ENCODE peak calls at places on chromosomes 11 and 22, in ten cellular contexts. H is GM12865, S is Peyer's patch, L is mucosa of gallbladder, N is HuH-7.5, U is GM10248, V is EL, M is caudate nucleus, G is ureter, E is NCI-H1417. Y is an unnamed sample.

GRCh38 chr11:22624742-22625447 is 728 bp downstream of the FANCF start:
- DNase-seq in V (peak; percentile 55), G (peak; percentile 78), U (peak; percentile 57), S (peak; percentile 67), E (peak; percentile 94), N (peak; percentile 14), M (peak; percentile 68), L (peak; percentile 64), H (peak; percentile 88), Y (peak; percentile 84)

GRCh38 chr11:65651589-65652510 is 10.9 kb downstream of the RELA start:
- DNase-seq in S (no peak), U (no peak), H (no peak), N (no peak), L (peak; percentile 69), V (peak; percentile 43), E (no peak), M (no peak), G (peak; percentile 84), Y (peak; percentile 22)

GRCh38 chr11:45737056-45737455 is 67.9 kb upstream of the SLC35C1 start:
- DNase-seq in S (no peak), E (no peak), L (no peak), U (no peak), M (no peak), V (no peak), N (no peak), G (no peak), H (no peak), Y (no peak)

GRCh38 chr22:46063861-46064235 is 86.5 kb upstream of the PPARA start:
- DNase-seq in H (no peak), V (no peak), M (no peak), E (no peak), S (no peak), U (no peak), G (peak; percentile 30), L (no peak), N (no peak), Y (peak; percentile 52)

GRCh38 chr11:9527481-9528140 is 45.9 kb upstream of the WEE1 start:
- DNase-seq in L (peak; percentile 58), U (no peak), M (no peak), S (no peak), V (peak; percentile 69), H (no peak), N (no peak), E (no peak), G (no peak), Y (no peak)

GRCh38 chr22:30047364-30047738 is 32.9 kb upstream of the HORMAD2 start:
- DNase-seq in N (no peak), G (no peak), V (peak; percentile 21), M (no peak), S (no peak), E (no peak), H (peak; percentile 29), U (no peak), L (no peak), Y (no peak)

GRCh38 chr22:23063539-23064380 is 6.6 kb upstream of the GNAZ start:
- DNase-seq in S (peak; percentile 9), U (peak; percentile 9), G (peak; percentile 39), M (no peak), V (no peak), H (no peak), E (no peak), L (peak; percentile 8), N (no peak), Y (no peak)

GRCh38 chr11:114304065-114304464 is 7.9 kb downstream of the NNMT start:
- DNase-seq in V (no peak), G (no peak), L (no peak), U (no peak), S (no peak), M (no peak), E (no peak), N (no peak), H (no peak), Y (no peak)

GRCh38 chr11:31958086-31958735 is 132.7 kb upstream of the RCN1 start:
- DNase-seq in N (peak; percentile 66), G (no peak), U (peak; percentile 77), S (peak; percentile 25), M (peak; percentile 10), H (peak; percentile 79), V (peak; percentile 56), E (no peak), L (no peak), Y (peak; percentile 3)

GRCh38 chr11:115170133-115170815 is 333.9 kb downstream of the CADM1 start:
- DNase-seq in H (peak; percentile 37), M (no peak), U (peak; percentile 29), S (no peak), N (no peak), V (peak; percentile 4), E (peak; percentile 29), G (no peak), L (peak; percentile 17), Y (peak; percentile 28)

GRCh38 chr22:32058656-32059280 is 15.7 kb downstream of the SLC5A1 start:
- DNase-seq in M (no peak), H (no peak), N (no peak), G (no peak), U (no peak), E (no peak), V (no peak), S (no peak), L (no peak), Y (no peak)

GRCh38 chr11:94142308-94143277 is 14.0 kb downstream of the PANX1 start:
- DNase-seq in S (no peak), M (no peak), G (no peak), L (no peak), V (no peak), E (no peak), N (no peak), H (no peak), U (no peak), Y (peak; percentile 73)

GRCh38 chr11:95404370-95404769 is 173.4 kb upstream of the SESN3 start:
- DNase-seq in E (no peak), S (no peak), M (no peak), U (no peak), H (peak; percentile 6), N (no peak), V (no peak), G (no peak), L (no peak), Y (no peak)

GRCh38 chr22:44668886-44669724 is 32.9 kb upstream of the PRR5 start:
- DNase-seq in E (no peak), G (no peak), L (no peak), H (no peak), S (no peak), U (no peak), V (no peak), M (no peak), N (no peak), Y (no peak)

GRCh38 chr11:46122955-46123354 is 1.7 kb upstream of the PHF21A start:
- DNase-seq in S (no peak), H (no peak), V (peak; percentile 41), G (no peak), N (no peak), E (no peak), L (no peak), U (no peak), M (no peak), Y (no peak)

GRCh38 chr11:70854891-70855556 is 397.4 kb downstream of the SHANK2 start:
- DNase-seq in E (peak; percentile 92), G (no peak), N (no peak), L (no peak), U (no peak), V (no peak), M (no peak), S (no peak), H (no peak), Y (peak; percentile 85)

GRCh38 chr11:72653616-72654000 is 20.6 kb downstream of the PDE2A start:
- DNase-seq in N (no peak), L (no peak), H (no peak), E (no peak), M (no peak), G (no peak), S (no peak), V (no peak), U (no peak), Y (no peak)

GRCh38 chr22:23072911-23073491 is 2.7 kb downstream of the GNAZ start:
- DNase-seq in E (no peak), U (no peak), S (no peak), L (no peak), G (no peak), M (no peak), H (no peak), N (no peak), V (peak; percentile 84), Y (no peak)

GRCh38 chr11:19931141-19931767 is 218.6 kb downstream of the NAV2 start:
- DNase-seq in G (no peak), L (no peak), H (no peak), S (no peak), E (no peak), U (no peak), N (no peak), V (peak; percentile 24), M (no peak), Y (no peak)

GRCh38 chr11:16783321-16783801 is 44.9 kb downstream of the C11orf58 start:
- DNase-seq in H (no peak), E (no peak), U (no peak), M (no peak), V (no peak), S (no peak), G (no peak), L (no peak), N (no peak), Y (no peak)

GRCh38 chr11:72226701-72227100 is 2.1 kb downstream of the INPPL1 start:
- DNase-seq in H (no peak), E (peak; percentile 79), S (no peak), V (no peak), M (no peak), G (peak; percentile 33), U (peak; percentile 4), L (no peak), N (no peak), Y (no peak)

GRCh38 chr11:17763703-17764102 is 29.1 kb downstream of the KCNC1 start:
- DNase-seq in U (no peak), L (no peak), S (no peak), N (no peak), H (no peak), M (no peak), G (no peak), V (no peak), E (no peak), Y (no peak)

GRCh38 chr11:86440305-86440716 is 65.6 kb downstream of the CCDC81 start:
- DNase-seq in E (no peak), L (no peak), N (no peak), S (no peak), M (no peak), H (no peak), U (no peak), G (no peak), V (peak; percentile 18), Y (no peak)

GRCh38 chr22:32992821-32993220 is 65.4 kb downstream of the SYN3 start:
- DNase-seq in H (no peak), S (no peak), L (no peak), G (no peak), E (no peak), V (no peak), M (no peak), U (no peak), N (no peak), Y (no peak)

GRCh38 chr11:17760102-17761029 is 25.8 kb downstream of the KCNC1 start:
- DNase-seq in L (peak; percentile 16), U (peak; percentile 76), V (peak; percentile 27), E (peak; percentile 20), G (no peak), M (no peak), N (peak; percentile 87), H (peak; percentile 65), S (no peak), Y (peak; percentile 51)

GRCh38 chr11:132126973-132127900 is 756.8 kb downstream of the NTM start:
- DNase-seq in N (no peak), U (peak; percentile 41), L (peak; percentile 86), H (peak; percentile 22), E (peak; percentile 70), M (no peak), S (peak; percentile 16), V (peak; percentile 90), G (peak; percentile 82), Y (peak; percentile 83)

GRCh38 chr11:15816270-15816871 is 540.0 kb downstream of the SOX6 start:
- DNase-seq in L (no peak), U (no peak), M (no peak), S (no peak), N (no peak), H (no peak), V (peak; percentile 64), E (no peak), G (no peak), Y (no peak)

GRCh38 chr11:7688238-7688826 is 15.0 kb upstream of the CYB5R2 start:
- DNase-seq in U (peak; percentile 39), H (peak; percentile 48), M (no peak), N (no peak), L (no peak), S (no peak), E (peak; percentile 2), V (peak; percentile 43), G (no peak), Y (peak; percentile 29)